ENCODE peak calls at places on chromosomes 12 and 14, in seven cellular contexts. O is T follicular helper cell; B is CD4-positive, CD25-positive, alpha-beta regulatory T cell; S is transverse colon; U is IMR-90; N is dermis microvascular lymphatic vessel endothelial cell; T is activated naive CD8-positive, alpha-beta T cell treated with anti-CD3 and anti-CD28 coated beads for 36 hours. G is an unnamed sample.

GRCh38 chr12:52082026-52082667 is 2.6 kb downstream of the SMIM41 start:
- DNase-seq in O (no peak), B (no peak), S (no peak), U (peak; percentile 61), N (no peak), T (no peak), G (no peak)

GRCh38 chr14:52694761-52695480 is 437 bp downstream of the ERO1A start:
- DNase-seq in O (peak; percentile 44), B (peak; percentile 50), S (peak; percentile 64), U (peak; percentile 49), N (no peak), T (peak; percentile 62), G (peak; percentile 66)

GRCh38 chr14:81033841-81034240 is 78.4 kb downstream of the TSHR start:
- DNase-seq in O (no peak), B (no peak), S (no peak), U (no peak), N (no peak), T (no peak), G (no peak)

GRCh38 chr14:96130854-96131253 is 73.8 kb upstream of the BDKRB2 start:
- DNase-seq in O (no peak), B (no peak), S (no peak), U (peak; percentile 63), N (no peak), T (no peak), G (no peak)

GRCh38 chr14:104425171-104425681 is 154.3 kb upstream of the C14orf180 start:
- DNase-seq in O (no peak), B (no peak), S (no peak), U (no peak), N (no peak), T (no peak), G (no peak)

GRCh38 chr14:74933925-74934435 is 10.9 kb upstream of the RPS6KL1 start:
- DNase-seq in O (no peak), B (no peak), S (no peak), U (no peak), N (peak; percentile 35), T (no peak), G (no peak)

GRCh38 chr12:67415473-67415872 is 146.3 kb downstream of the CAND1 start:
- DNase-seq in O (no peak), B (no peak), S (no peak), U (peak; percentile 27), N (no peak), T (no peak), G (no peak)

GRCh38 chr12:112380663-112381420 is 1.4 kb downstream of the HECTD4 start:
- DNase-seq in O (no peak), B (no peak), S (no peak), U (no peak), N (no peak), T (peak; percentile 3), G (no peak)

GRCh38 chr14:104559769-104560585 is 19.6 kb upstream of the C14orf180 start:
- DNase-seq in O (no peak), B (no peak), S (no peak), U (no peak), N (no peak), T (no peak), G (no peak)

GRCh38 chr14:77647853-77648252 is 31.4 kb upstream of the SPTLC2 start:
- DNase-seq in O (no peak), B (no peak), S (peak; percentile 21), U (no peak), N (no peak), T (no peak), G (no peak)

GRCh38 chr12:96228566-96229248 is 34.5 kb downstream of the ELK3 start:
- DNase-seq in O (no peak), B (no peak), S (no peak), U (no peak), N (no peak), T (no peak), G (no peak)

GRCh38 chr14:28784262-28785021 is 17.9 kb downstream of the FOXG1 start:
- DNase-seq in O (no peak), B (no peak), S (no peak), U (no peak), N (no peak), T (no peak), G (no peak)

GRCh38 chr14:35819591-35820540 is 6.3 kb upstream of the BRMS1L start:
- DNase-seq in O (no peak), B (no peak), S (no peak), U (no peak), N (no peak), T (no peak), G (no peak)

GRCh38 chr12:8953773-8954402 is 4.4 kb upstream of the M6PR start:
- DNase-seq in O (peak; percentile 54), B (peak; percentile 42), S (peak; percentile 25), U (no peak), N (no peak), T (peak; percentile 46), G (peak; percentile 72)

GRCh38 chr14:68442828-68443460 is 349.9 kb downstream of the ZFP36L1 start:
- DNase-seq in O (no peak), B (no peak), S (no peak), U (peak; percentile 49), N (no peak), T (no peak), G (no peak)

GRCh38 chr12:100675432-100675831 is 101.9 kb downstream of the GAS2L3 start:
- DNase-seq in O (no peak), B (no peak), S (peak; percentile 14), U (peak; percentile 72), N (peak; percentile 21), T (no peak), G (no peak)

GRCh38 chr14:54565236-54566151 is 1.4 kb upstream of the SAMD4A start:
- DNase-seq in O (peak; percentile 74), B (peak; percentile 69), S (peak; percentile 94), U (peak; percentile 90), N (peak; percentile 76), T (peak; percentile 81), G (peak; percentile 82)

GRCh38 chr12:1552171-1552570 is 42.2 kb downstream of the FBXL14 start:
- DNase-seq in O (no peak), B (no peak), S (no peak), U (no peak), N (no peak), T (no peak), G (no peak)

GRCh38 chr12:56488041-56488955 is at the start of gene GLS2:
- DNase-seq in O (peak; percentile 59), B (peak; percentile 64), S (peak; percentile 80), U (peak; percentile 73), N (peak; percentile 59), T (peak; percentile 73), G (peak; percentile 77)

GRCh38 chr12:19739195-19739776 is 300.0 kb downstream of the AEBP2 start:
- DNase-seq in O (no peak), B (no peak), S (peak; percentile 16), U (peak; percentile 75), N (peak; percentile 82), T (peak; percentile 3), G (peak; percentile 15)

GRCh38 chr12:62575036-62575435 is 108.4 kb downstream of the MON2 start:
- DNase-seq in O (no peak), B (no peak), S (no peak), U (no peak), N (no peak), T (no peak), G (no peak)

GRCh38 chr12:89706551-89707348 is 1.9 kb downstream of the ATP2B1 start:
- DNase-seq in O (no peak), B (peak; percentile 7), S (no peak), U (peak; percentile 19), N (no peak), T (no peak), G (no peak)

GRCh38 chr12:3139760-3140159 is 62.6 kb downstream of the TSPAN9 start:
- DNase-seq in O (no peak), B (no peak), S (no peak), U (no peak), N (no peak), T (no peak), G (no peak)

GRCh38 chr14:106694638-106695393 is 1168.4 kb downstream of the TMEM121 start:
- DNase-seq in O (peak; percentile 46), B (peak; percentile 13), S (peak; percentile 63), U (no peak), N (no peak), T (peak; percentile 82), G (peak; percentile 64)

GRCh38 chr12:62519043-62519442 is 52.4 kb downstream of the MON2 start:
- DNase-seq in O (no peak), B (no peak), S (no peak), U (no peak), N (no peak), T (no peak), G (no peak)

GRCh38 chr14:103101964-103102688 is 7.6 kb downstream of the EXOC3L4 start:
- DNase-seq in O (no peak), B (no peak), S (no peak), U (no peak), N (no peak), T (no peak), G (no peak)

GRCh38 chr12:104793280-104793679 is 164.8 kb downstream of the SLC41A2 start:
- DNase-seq in O (no peak), B (no peak), S (no peak), U (peak; percentile 9), N (no peak), T (no peak), G (no peak)

GRCh38 chr12:132397152-132397933 is 68.0 kb upstream of the GALNT9 start:
- DNase-seq in O (no peak), B (no peak), S (no peak), U (no peak), N (no peak), T (no peak), G (no peak)

GRCh38 chr12:21643758-21644157 is 13.9 kb downstream of the LDHB start:
- DNase-seq in O (no peak), B (no peak), S (no peak), U (no peak), N (no peak), T (no peak), G (no peak)

GRCh38 chr12:16012086-16012485 is 101.0 kb downstream of the DERA start:
- DNase-seq in O (no peak), B (no peak), S (no peak), U (peak; percentile 61), N (peak; percentile 26), T (no peak), G (no peak)